ENCODE peak calls at places on chromosomes 5 and 9, in seven cellular contexts. H is uterus; V is heart left ventricle; T is PC-9; S is tibial nerve; Y is CD8-positive, alpha-beta T cell; L is colonic mucosa. F is an unnamed sample.

GRCh38 chr5:167305591-167306213 is 985.7 kb upstream of the WWC1 start:
- DNase-seq in T (no peak), V (no peak), L (no peak), Y (no peak), S (no peak), H (no peak), F (no peak)

GRCh38 chr5:90558344-90559192 is at the start of gene ADGRV1:
- DNase-seq in Y (no peak), L (peak; percentile 89), S (no peak), H (peak; percentile 15), T (peak; percentile 88), V (peak; percentile 7), F (no peak)

GRCh38 chr5:958701-959571 is 49.7 kb upstream of the NKD2 start:
- DNase-seq in T (no peak), V (no peak), Y (no peak), H (peak; percentile 57), S (no peak), L (no peak), F (no peak)

GRCh38 chr5:31161772-31162171 is 31.7 kb upstream of the CDH6 start:
- DNase-seq in L (peak; percentile 17), H (no peak), V (no peak), T (no peak), Y (no peak), S (no peak), F (no peak)

GRCh38 chr9:89153618-89154017 is 25.0 kb downstream of the SHC3 start:
- DNase-seq in S (no peak), H (no peak), V (no peak), Y (no peak), T (peak; percentile 45), L (no peak), F (no peak)

GRCh38 chr9:121780641-121781040 is 129.2 kb downstream of the DAB2IP start:
- DNase-seq in V (peak; percentile 5), H (peak; percentile 18), L (no peak), Y (no peak), T (no peak), S (no peak), F (no peak)

GRCh38 chr5:37665889-37666288 is 174.0 kb downstream of the GDNF start:
- DNase-seq in V (peak; percentile 70), H (peak; percentile 56), Y (no peak), T (no peak), L (no peak), S (no peak), F (no peak)

GRCh38 chr5:123778641-123779040 is 266.7 kb downstream of the CSNK1G3 start:
- DNase-seq in V (no peak), Y (no peak), T (no peak), L (no peak), S (no peak), H (no peak), F (no peak)

GRCh38 chr5:134438268-134438622 is 26.6 kb upstream of the CDKN2AIPNL start:
- DNase-seq in H (no peak), S (no peak), L (no peak), T (no peak), V (no peak), Y (no peak), F (no peak)

GRCh38 chr5:168712280-168712924 is 133.2 kb upstream of the PANK3 start:
- DNase-seq in L (no peak), H (no peak), S (no peak), T (no peak), V (peak; percentile 27), Y (no peak), F (no peak)

GRCh38 chr9:92047500-92047899 is 67.7 kb downstream of the SPTLC1 start:
- DNase-seq in S (no peak), Y (no peak), L (no peak), V (no peak), H (no peak), T (no peak), F (no peak)

GRCh38 chr5:38547257-38547656 is 9.2 kb downstream of the LIFR start:
- DNase-seq in T (no peak), H (no peak), S (no peak), V (no peak), Y (no peak), L (no peak), F (no peak)

GRCh38 chr9:89679581-89679980 is 74.8 kb downstream of the GADD45G start:
- DNase-seq in S (no peak), H (no peak), L (no peak), V (no peak), T (no peak), Y (no peak), F (no peak)

GRCh38 chr9:94861589-94862241 is 135.2 kb downstream of the AOPEP start:
- DNase-seq in S (no peak), T (peak; percentile 86), Y (no peak), H (peak; percentile 69), L (no peak), V (no peak), F (no peak)

GRCh38 chr9:14271078-14271673 is 42.8 kb downstream of the NFIB start:
- DNase-seq in Y (no peak), V (peak; percentile 77), T (no peak), H (peak; percentile 91), L (peak; percentile 49), S (peak; percentile 57), F (no peak)

GRCh38 chr5:43191740-43192557 is at the start of gene NIM1K:
- DNase-seq in H (peak; percentile 51), T (no peak), Y (no peak), S (peak; percentile 28), V (peak; percentile 64), L (peak; percentile 49), F (peak; percentile 55)

GRCh38 chr9:125462766-125463384 is 201.2 kb downstream of the GAPVD1 start:
- DNase-seq in L (no peak), H (no peak), S (no peak), T (no peak), Y (no peak), V (no peak), F (no peak)

GRCh38 chr5:42767491-42768105 is 11.0 kb downstream of the CCDC152 start:
- DNase-seq in Y (no peak), T (no peak), H (no peak), L (no peak), V (no peak), S (no peak), F (no peak)

DNA sequence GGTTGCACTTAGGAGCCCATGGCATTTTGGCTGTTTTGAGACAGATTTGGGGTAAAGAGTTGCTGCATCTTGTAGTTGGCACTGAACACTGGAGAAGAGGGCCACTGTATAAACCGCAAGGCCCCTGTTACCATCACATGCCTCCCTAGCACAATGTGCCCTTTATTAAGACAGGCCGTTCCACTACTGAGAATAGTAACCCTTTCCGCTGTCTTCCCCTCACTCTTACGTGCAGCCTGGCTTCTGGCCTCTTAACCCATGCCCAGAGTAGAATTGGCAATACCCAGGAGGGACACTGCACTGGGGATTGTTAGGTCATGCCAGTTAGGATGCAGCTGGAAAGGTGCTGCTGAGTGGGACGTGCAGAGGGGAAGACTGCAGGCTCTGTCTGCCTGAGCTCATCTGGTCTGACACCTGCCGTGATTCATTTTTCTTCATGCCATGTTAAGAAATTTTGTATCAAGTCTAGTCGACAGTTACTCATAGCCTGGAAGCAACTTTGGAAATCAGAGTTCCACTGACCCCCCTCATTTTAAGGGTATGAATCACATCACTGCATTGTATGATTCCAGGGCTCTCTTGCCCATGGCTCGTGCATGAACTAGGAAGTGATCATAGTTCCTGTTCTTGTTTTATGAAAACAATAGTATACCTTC is 146.9 kb upstream of the DMRT1 start:
- DNase-seq in V (no peak), T (peak; percentile 91), H (peak; percentile 54), S (no peak), Y (no peak), L (no peak), F (no peak)
- H3K27ac ChIP-seq in V (peak overlapping the region; percentile 92), T (peak overlapping the region; percentile 58), H (peak overlapping the region; percentile 87), S (peak overlapping the region; percentile 92), Y (no peak overlapping the region), L (peak overlapping the region; percentile 59), F (no peak overlapping the region)

GRCh38 chr5:131581710-131582109 is 53.3 kb downstream of the RAPGEF6 start:
- DNase-seq in T (no peak), V (no peak), S (no peak), H (no peak), L (no peak), Y (no peak), F (no peak)

GRCh38 chr5:131589510-131590348 is 45.3 kb downstream of the RAPGEF6 start:
- DNase-seq in T (no peak), V (peak; percentile 25), Y (peak; percentile 8), L (peak; percentile 38), H (no peak), S (no peak), F (no peak)

GRCh38 chr5:131587541-131587940 is 47.5 kb downstream of the RAPGEF6 start:
- DNase-seq in H (no peak), V (no peak), L (no peak), S (no peak), T (no peak), Y (no peak), F (no peak)
- H3K36me3 ChIP-seq in H (no peaks in the 10 kb centered on the region), V (no peaks in the 10 kb centered on the region), L (no peaks in the 10 kb centered on the region), S (no peaks in the 10 kb centered on the region), T (no peaks in the 10 kb centered on the region), Y (no peaks in the 10 kb centered on the region), F (no peaks in the 10 kb centered on the region)

DNA sequence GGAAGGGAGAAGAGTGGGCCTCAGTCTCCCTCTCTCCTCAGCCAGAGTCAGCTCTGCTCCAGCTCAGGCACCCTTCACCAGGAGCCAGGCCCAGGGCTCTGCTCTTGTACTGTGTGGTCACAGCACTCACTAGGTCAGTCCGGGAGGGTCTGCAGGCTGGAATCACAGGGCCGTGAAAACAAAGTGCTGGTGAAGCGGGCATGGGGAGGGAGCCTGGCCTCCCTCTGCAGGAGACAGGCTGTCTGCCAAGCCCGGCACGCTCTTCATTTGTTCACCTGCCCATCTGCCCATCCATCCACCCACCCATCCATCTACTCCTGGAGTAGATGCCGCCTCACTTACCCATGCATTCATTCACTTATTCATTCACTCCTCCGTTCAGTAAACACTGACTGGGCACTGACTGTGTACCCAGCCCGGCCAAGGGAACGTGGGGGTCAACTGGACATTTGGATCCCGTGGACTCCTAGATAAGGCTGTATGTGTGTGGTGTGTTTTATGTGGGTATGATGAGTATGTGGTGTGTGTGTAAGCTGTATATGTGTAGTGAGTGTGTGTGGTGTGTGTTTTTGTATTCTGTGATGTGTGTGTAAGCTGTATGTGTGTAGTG is 3.6 kb downstream of the SPAAR start:
- DNase-seq in L (no peak), T (no peak), S (no peak), Y (no peak), V (no peak), H (no peak), F (no peak)
- H3K4me3 ChIP-seq in L (no peak overlapping the region), T (no peak overlapping the region), S (no peak overlapping the region), Y (no peak overlapping the region), V (peak overlapping the region; percentile 56), H (no peak overlapping the region), F (no peak overlapping the region)

GRCh38 chr9:84978761-84979160 is 309.2 kb downstream of the NTRK2 start:
- DNase-seq in Y (no peak), T (no peak), V (no peak), S (no peak), L (no peak), H (no peak), F (no peak)
- H3K27ac ChIP-seq in Y (no peak overlapping the region), T (no peak overlapping the region), V (no peak overlapping the region), S (no peak overlapping the region), L (no peak overlapping the region), H (no peak overlapping the region), F (no peak overlapping the region)

DNA sequence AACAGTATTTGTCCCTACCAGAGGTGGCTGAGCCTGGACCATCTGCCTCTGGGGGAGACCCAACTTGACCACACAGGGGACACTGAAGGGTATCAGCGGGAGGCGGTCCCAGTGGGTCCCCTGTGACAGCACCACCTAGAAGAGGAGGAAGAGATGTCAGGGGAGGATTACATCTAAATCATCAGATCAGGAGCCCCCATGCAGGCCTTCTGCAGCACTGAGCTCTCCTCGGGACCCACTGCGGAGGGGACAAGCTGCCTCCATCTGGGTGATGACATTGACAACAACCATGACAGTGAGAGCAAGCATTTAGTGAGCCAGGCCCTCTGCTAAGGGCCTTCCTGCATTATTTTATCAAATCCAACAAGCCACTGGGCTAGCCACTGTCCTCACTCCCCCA is 12.3 kb downstream of the ORM2 start:
- DNase-seq in L (no peak), T (no peak), H (no peak), V (no peak), S (no peak), Y (no peak), F (no peak)
- H3K36me3 ChIP-seq in L (peaks cover 30% of the 10 kb centered on the region), T (no peaks in the 10 kb centered on the region), H (no peaks in the 10 kb centered on the region), V (no peaks in the 10 kb centered on the region), S (no peaks in the 10 kb centered on the region), Y (peaks cover 94% of the 10 kb centered on the region), F (peaks cover 55% of the 10 kb centered on the region)